ENCODE peak calls at places on chromosome 17, in four cellular contexts. N is H1, E is neuronal stem cell, U is trophoblast cell. X is an unnamed sample. For H3K36me3, the result is how much of the 10 kb centered on the place peaks cover.

GRCh38 chr17:49076575-49077384 is 55.8 kb upstream of the B4GALNT2 start:
- DNase-seq in N (no peak), E (no peak), U (peak), X (peak)

GRCh38 chr17:49971848-49972485 is 3.0 kb downstream of the DLX4 start:
- DNase-seq in N (no peak), E (no peak), U (peak), X (no peak)

GRCh38 chr17:1375615-1376014 is 24.4 kb downstream of the YWHAE start:
- DNase-seq in N (no peak), E (no peak), U (no peak), X (no peak)

GRCh38 chr17:49035470-49036269 is 38.5 kb downstream of the IGF2BP1 start:
- DNase-seq in N (no peak), E (no peak), U (peak), X (peak)

GRCh38 chr17:74276561-74277009 is 2.6 kb downstream of the DNAI2 start:
- DNase-seq in N (no peak), E (no peak), U (no peak), X (no peak)

GRCh38 chr17:50863931-50864330 is 2.2 kb downstream of the TOB1 start:
- DNase-seq in N (no peak), E (no peak), U (no peak), X (no peak)

GRCh38 chr17:2157081-2157480 is 102.2 kb downstream of the HIC1 start:
- DNase-seq in N (no peak), E (no peak), U (no peak), X (peak)

GRCh38 chr17:65268832-65269231 is 131.7 kb downstream of the RGS9 start:
- DNase-seq in N (no peak), E (no peak), U (no peak), X (no peak)

GRCh38 chr17:7222972-7223292 is 3.2 kb downstream of the ACADVL start:
- DNase-seq in N (no peak), E (no peak), U (no peak), X (no peak)

GRCh38 chr17:77883213-77883650 is 75.3 kb upstream of the TNRC6C start:
- DNase-seq in N (no peak), E (no peak), U (no peak), X (no peak)

GRCh38 chr17:3914319-3914685 is 2.0 kb downstream of the P2RX1 start:
- DNase-seq in N (no peak), E (no peak), U (no peak), X (no peak)

GRCh38 chr17:33220031-33220430 is 73.1 kb downstream of the ASIC2 start:
- DNase-seq in N (no peak), E (no peak), U (no peak), X (no peak)

GRCh38 chr17:60724647-60725046 is 47.0 kb downstream of the BCAS3 start:
- DNase-seq in N (no peak), E (no peak), U (no peak), X (no peak)

GRCh38 chr17:42363767-42364585 is 24.3 kb downstream of the STAT3 start:
- DNase-seq in N (no peak), E (no peak), U (peak), X (no peak)

GRCh38 chr17:66834919-66835454 is at the start of gene CACNG5:
- DNase-seq in N (no peak), E (no peak), U (no peak), X (no peak)

GRCh38 chr17:45104497-45104896 is 27.8 kb downstream of the PLCD3 start:
- DNase-seq in N (no peak), E (no peak), U (no peak), X (no peak)

GRCh38 chr17:538096-538973 is 176.3 kb downstream of the VPS53 start:
- DNase-seq in N (no peak), E (no peak), U (no peak), X (peak)

GRCh38 chr17:45131616-45132301 is 556 bp downstream of the PLCD3 start:
- DNase-seq in N (no peak), E (peak), U (peak), X (peak)

GRCh38 chr17:49527927-49528651 is 33.0 kb downstream of the NGFR start:
- DNase-seq in N (no peak), E (no peak), U (no peak), X (no peak)

GRCh38 chr17:80438806-80439205 is 23.8 kb downstream of the ENDOV start:
- DNase-seq in N (no peak), E (no peak), U (no peak), X (no peak)

GRCh38 chr17:82939213-82940030 is 99.6 kb upstream of the ZNF750 start:
- DNase-seq in N (no peak), E (no peak), U (no peak), X (no peak)
- H3K36me3 ChIP-seq in N (under half), E (half or more), U (half or more), X (half or more)

GRCh38 chr17:20045476-20045875 is 36.3 kb downstream of the SPECC1 start:
- DNase-seq in N (no peak), E (no peak), U (no peak), X (no peak)
- H2BK12ac ChIP-seq in N (no peak), E (no peak), U (no peak), X (no peak)

DNA sequence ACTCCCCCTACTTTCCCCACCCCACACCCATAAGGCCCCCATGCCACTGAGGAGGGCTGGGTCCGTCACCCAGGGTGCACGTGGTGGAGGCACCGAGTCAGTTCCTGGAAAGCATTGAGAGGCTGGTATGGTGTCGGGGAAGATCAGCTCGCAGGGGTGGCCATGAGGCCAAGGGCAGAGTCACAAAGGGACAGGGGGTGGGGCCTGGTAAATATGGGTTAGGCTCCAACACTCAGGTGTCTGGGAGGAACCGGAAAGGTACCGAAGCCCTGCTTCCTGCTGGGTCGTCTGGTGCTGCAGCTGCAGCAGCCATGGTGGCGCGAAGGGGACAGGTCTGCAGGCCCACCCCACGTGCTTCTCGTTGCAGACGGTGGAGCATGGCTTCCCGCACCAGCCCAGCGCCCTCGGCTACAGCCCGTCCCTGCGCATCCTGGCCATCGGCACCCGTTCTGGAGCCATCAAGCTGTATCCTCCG is 30.2 kb downstream of the LLGL2 start:
- DNase-seq in N (no peak), E (no peak), U (no peak), X (no peak)
- H3K23ac ChIP-seq in N (no peak), E (peak), U (no peak), X (no peak)

GRCh38 chr17:78991017-78991783 is 11.5 kb upstream of the LGALS3BP start:
- DNase-seq in N (no peak), E (no peak), U (no peak), X (no peak)
- H3K36me3 ChIP-seq in N (under half), E (under half), U (half or more), X (half or more)

DNA sequence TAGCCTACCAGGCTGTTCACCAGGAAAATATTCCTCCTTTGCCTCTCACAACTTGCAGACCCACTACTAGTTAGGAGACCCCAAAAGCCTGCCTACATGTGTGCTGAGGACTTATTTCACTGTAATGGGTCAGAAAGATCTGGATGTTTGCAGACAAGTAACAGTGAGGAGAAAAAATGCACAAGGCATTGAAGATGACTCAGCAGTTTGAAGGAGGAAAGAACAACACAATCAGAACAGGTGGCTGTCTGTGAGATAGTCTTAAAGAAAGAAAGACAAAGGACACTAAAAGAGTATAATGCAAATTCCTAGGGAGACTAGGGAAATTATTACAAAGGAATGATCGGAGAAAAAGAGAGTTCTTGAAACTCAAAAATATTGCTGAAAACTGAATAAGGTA is 69.0 kb downstream of the ANKFN1 start:
- DNase-seq in N (no peak), E (no peak), U (no peak), X (peak)
- H2BK12ac ChIP-seq in N (peak), E (no peak), U (no peak), X (no peak)

GRCh38 chr17:15399443-15399842 is 58.0 kb upstream of the TEKT3 start:
- DNase-seq in N (no peak), E (no peak), U (no peak), X (no peak)

GRCh38 chr17:15395091-15395490 is 53.7 kb upstream of the TEKT3 start:
- DNase-seq in N (no peak), E (no peak), U (no peak), X (no peak)

GRCh38 chr17:15397605-15398004 is 56.2 kb upstream of the TEKT3 start:
- DNase-seq in N (no peak), E (no peak), U (no peak), X (no peak)

GRCh38 chr17:15398736-15399331 is 57.4 kb upstream of the TEKT3 start:
- DNase-seq in N (no peak), E (no peak), U (no peak), X (peak)

DNA sequence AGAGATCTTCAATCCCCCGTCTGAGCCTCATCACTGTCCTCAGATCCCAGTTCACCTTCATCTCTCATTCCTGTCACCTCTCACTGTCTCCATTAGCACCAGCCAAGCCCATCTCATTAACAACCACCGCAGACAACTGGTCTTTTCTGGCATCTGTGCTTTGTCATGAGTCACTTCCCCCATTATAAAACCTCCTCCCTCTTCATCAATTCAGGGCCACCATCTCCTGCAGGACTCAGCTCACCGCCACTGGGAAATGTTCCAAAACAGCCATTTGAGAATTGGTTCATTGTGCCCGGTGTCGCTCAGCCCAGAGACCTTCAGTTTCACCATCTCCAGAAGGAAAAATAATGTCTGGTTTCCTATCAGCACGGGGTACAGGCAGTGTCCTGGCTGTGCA is 56.9 kb upstream of the TEKT3 start:
- DNase-seq in N (no peak), E (no peak), U (no peak), X (peak)
- H3K23ac ChIP-seq in N (no peak), E (no peak), U (no peak), X (no peak)

DNA sequence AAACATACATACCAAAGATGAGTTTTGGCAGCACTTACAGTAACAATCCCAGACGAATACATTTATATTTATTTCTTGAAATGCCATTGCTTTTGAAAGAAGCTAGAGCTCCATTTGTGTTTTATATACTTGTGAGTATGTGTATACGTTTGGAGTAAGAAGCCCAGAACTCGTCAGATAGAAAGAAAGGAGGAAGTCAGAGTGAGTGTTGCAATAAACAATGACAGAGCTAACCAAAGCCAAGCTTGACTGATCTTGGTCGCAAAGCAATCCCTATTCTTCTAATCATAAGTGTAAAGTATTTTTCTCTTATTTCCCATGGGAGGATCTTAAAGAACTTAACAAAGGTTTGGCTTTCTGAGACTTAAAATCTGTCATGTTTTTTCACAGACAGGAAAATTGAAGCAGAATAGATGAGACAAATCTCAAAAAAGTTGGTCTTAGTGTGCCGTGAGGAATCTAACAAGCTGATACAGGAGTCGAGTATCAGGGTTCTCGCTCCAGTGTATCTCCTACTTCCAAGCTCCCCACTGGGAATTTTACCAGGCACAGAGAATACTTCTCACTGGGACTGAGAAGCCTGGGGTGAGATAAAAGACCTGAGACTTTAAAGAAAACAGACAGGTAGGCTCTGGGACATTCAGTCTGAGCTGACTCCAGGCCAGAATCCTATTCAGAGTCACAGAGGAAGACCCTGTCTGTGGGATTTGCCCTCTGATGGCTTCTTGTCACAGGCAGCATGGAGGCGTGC is 175.5 kb downstream of the AATF start:
- DNase-seq in N (no peak), E (no peak), U (no peak), X (peak)
- H3K36me3 ChIP-seq in N (under half), E (under half), U (under half), X (half or more)

GRCh38 chr17:69430488-69430887 is 16.0 kb downstream of the MAP2K6 start:
- DNase-seq in N (no peak), E (no peak), U (no peak), X (peak)
- H2BK12ac ChIP-seq in N (no peak), E (no peak), U (no peak), X (no peak)

X was measured in mesenchymal stem cell.